ENCODE peak calls at places on chromosomes 11 and 22, in five cellular contexts. X, K, M, I and O are unnamed samples.

GRCh38 chr11:368414-369335 is 624 bp upstream of the B4GALNT4 start:
- DNase-seq in M (no peak), K (peak; percentile 50), X (no peak), I (no peak), O (no peak)

GRCh38 chr22:24521791-24522245 is 26.7 kb downstream of the UPB1 start:
- DNase-seq in M (no peak), I (no peak), K (peak; percentile 28), X (peak; percentile 68), O (no peak)

GRCh38 chr11:44625759-44626523 is 60.5 kb downstream of the CD82 start:
- DNase-seq in M (peak; percentile 5), K (peak; percentile 7), I (peak; percentile 33), X (peak; percentile 6), O (peak; percentile 90)

GRCh38 chr11:46050065-46050464 is 71.2 kb downstream of the PHF21A start:
- DNase-seq in M (peak; percentile 47), I (no peak), X (peak; percentile 12), K (peak; percentile 20), O (no peak)

GRCh38 chr11:122337241-122338176 is 221.5 kb upstream of the BLID start:
- DNase-seq in K (no peak), I (no peak), M (no peak), X (no peak), O (no peak)

GRCh38 chr11:94151903-94152677 is 23.4 kb downstream of the PANX1 start:
- DNase-seq in X (no peak), M (no peak), K (no peak), I (no peak), O (no peak)

GRCh38 chr11:74702383-74703007 is 28.7 kb downstream of the CHRDL2 start:
- DNase-seq in M (no peak), I (peak; percentile 67), X (peak; percentile 67), K (peak; percentile 72), O (no peak)

GRCh38 chr11:39806652-39807051 is 1652.8 kb downstream of the LRRC4C start:
- DNase-seq in K (no peak), X (no peak), I (no peak), M (no peak), O (no peak)

GRCh38 chr11:109123811-109124787 is 297.9 kb upstream of the C11orf87 start:
- DNase-seq in I (no peak), M (no peak), X (no peak), K (no peak), O (no peak)

GRCh38 chr11:103920449-103920848 is 116.0 kb upstream of the DDI1 start:
- DNase-seq in K (no peak), M (no peak), X (no peak), I (no peak), O (no peak)

GRCh38 chr11:70073881-70074371 is 4.2 kb upstream of the ANO1 start:
- DNase-seq in M (no peak), I (peak; percentile 42), K (no peak), X (no peak), O (no peak)

GRCh38 chr11:132158091-132158490 is 787.7 kb downstream of the NTM start:
- DNase-seq in K (no peak), I (no peak), M (no peak), X (no peak), O (no peak)

GRCh38 chr11:71251159-71251721 is 1.1 kb downstream of the SHANK2 start:
- DNase-seq in K (no peak), X (peak; percentile 25), M (no peak), I (peak; percentile 52), O (no peak)
- H3K4me3 ChIP-seq in K (no peak overlapping the region), X (peak overlapping the region; percentile 73), M (no peak overlapping the region), I (peak overlapping the region; percentile 59), O (peak overlapping the region; percentile 46)

DNA sequence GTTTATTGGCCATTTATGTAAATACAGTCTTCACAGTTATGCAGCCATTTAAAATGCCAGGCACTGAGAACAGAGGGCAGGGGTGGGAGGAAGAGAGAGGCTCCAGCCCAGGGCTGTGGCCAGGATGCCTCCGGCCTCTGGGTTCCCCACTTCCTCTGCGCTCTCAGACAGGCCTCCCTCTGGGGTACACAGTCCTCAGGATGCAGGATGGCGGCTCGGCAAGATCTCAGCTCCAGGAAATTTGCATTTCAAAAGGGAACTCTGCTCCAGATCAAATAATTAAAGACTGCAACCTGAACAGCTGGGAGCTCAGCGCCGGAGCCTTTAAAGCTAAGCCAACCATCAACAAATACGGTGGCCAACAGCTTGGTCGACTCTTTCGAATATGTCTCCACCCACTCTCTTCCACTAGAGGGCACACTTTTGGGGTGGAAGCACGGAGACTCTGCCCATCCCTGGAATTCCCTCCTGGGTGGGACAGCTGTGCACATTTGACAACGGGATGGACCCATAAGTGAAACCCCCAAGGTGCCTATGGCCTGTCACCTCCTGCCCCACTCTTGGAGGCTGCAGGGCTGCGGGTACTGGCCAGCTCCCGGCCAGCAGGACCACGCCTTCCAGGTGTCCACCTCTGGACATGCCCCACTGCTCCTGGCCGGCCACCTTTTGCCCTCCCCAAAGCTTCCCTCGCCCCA is 1044.7 kb downstream of the BRD1 start:
- DNase-seq in M (no peak), I (no peak), K (no peak), X (no peak), O (no peak)
- H3K9me3 ChIP-seq in M (no peaks in the 10 kb centered on the region), I (no peaks in the 10 kb centered on the region), K (no peaks in the 10 kb centered on the region), X (no peaks in the 10 kb centered on the region), O (peaks cover 2% of the 10 kb centered on the region)

DNA sequence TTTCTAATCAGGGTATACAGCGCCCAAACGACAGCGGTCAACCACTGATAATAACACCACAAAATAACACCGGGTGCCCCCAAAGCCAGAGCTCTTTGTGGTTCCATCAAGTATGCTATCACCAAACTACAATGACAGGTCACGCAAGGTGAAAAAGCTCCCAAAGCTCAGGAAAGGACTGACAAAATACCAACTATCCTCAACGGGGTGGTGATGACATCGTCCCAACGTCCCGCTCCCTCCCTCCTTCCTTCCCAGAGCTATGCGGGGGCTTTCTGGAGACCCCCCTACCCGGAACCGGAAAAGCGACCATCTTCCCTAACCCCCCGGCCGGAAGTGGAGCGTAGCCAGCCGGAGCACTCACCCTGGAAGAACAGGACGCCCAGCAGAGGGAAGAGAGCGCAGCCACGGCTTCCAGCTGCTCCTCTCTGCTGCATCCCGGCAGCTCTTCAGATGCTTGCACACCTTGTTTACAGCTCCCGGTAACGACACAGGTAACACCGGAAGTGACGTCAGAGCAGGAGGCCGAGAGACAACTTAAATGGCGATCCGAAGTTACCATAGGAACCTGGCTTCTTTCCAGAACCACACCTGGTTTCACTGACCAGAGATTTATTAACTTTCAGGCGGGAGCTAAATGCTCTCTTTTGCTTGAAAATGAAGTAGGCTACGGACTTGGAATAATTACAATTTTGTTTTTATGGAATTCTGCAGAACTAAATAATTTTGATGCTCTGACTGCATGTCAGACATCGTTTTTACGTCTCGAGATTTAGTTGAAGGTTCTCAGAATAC is at the start of gene MPZL3:
- DNase-seq in K (peak; percentile 94), M (peak; percentile 43), X (peak; percentile 95), I (peak; percentile 91), O (no peak)
- TF ChIP-seq POLR2A in K (no peak), M (no peak), X (peak; percentile 90), I (peak; percentile 76), O (no peak)

GRCh38 chr11:17719028-17719939 is at the start of gene MYOD1:
- DNase-seq in K (no peak), X (no peak), I (no peak), M (no peak), O (no peak)

GRCh38 chr11:17720796-17721171 is 1.4 kb downstream of the MYOD1 start:
- DNase-seq in M (no peak), I (no peak), K (no peak), X (no peak), O (no peak)

GRCh38 chr11:17719940-17720795 is 797 bp downstream of the MYOD1 start:
- DNase-seq in K (no peak), I (no peak), M (no peak), X (no peak), O (no peak)

GRCh38 chr11:17722000-17722643 is 2.8 kb downstream of the MYOD1 start:
- DNase-seq in X (no peak), K (no peak), I (no peak), M (no peak), O (no peak)

GRCh38 chr11:17721242-17721999 is 2.0 kb downstream of the MYOD1 start:
- DNase-seq in M (no peak), X (no peak), I (no peak), K (no peak), O (no peak)
- H3K4me3 ChIP-seq in M (no peak overlapping the region), X (no peak overlapping the region), I (no peak overlapping the region), K (peak overlapping the region; percentile 49), O (no peak overlapping the region)

GRCh38 chr22:47495102-47495501 is 732.7 kb downstream of the TBC1D22A start:
- DNase-seq in I (no peak), X (no peak), K (no peak), M (no peak), O (no peak)
- H3K9me3 ChIP-seq in I (no peaks in the 10 kb centered on the region), X (peaks cover 3% of the 10 kb centered on the region), K (no peaks in the 10 kb centered on the region), M (no peaks in the 10 kb centered on the region), O (peaks cover 1% of the 10 kb centered on the region)